ENCODE peak calls at places on chromosomes 2 and 18, in seven cellular contexts. T, H, J, Q, X, U and V are unnamed samples.
A peak's percentile ranks its signal among the peaks of the same experiment; 100 is the strongest.

GRCh38 chr2:134142341-134142738 is 111.5 kb upstream of the MGAT5 start:
- DNase-seq in J (no peak), Q (no peak), X (no peak), H (no peak), T (no peak), U (no peak), V (no peak)

GRCh38 chr2:227325824-227326195 is 759 bp downstream of the MFF start:
- DNase-seq in Q (no peak), H (peak; percentile 43), T (peak; percentile 16), J (peak; percentile 48), U (peak; percentile 55), X (peak; percentile 52), V (peak; percentile 26)

GRCh38 chr18:25561923-25562322 is 210.0 kb upstream of the ZNF521 start:
- DNase-seq in T (no peak), U (peak; percentile 11), Q (no peak), J (peak; percentile 21), H (peak; percentile 31), X (peak; percentile 44), V (peak; percentile 26)

GRCh38 chr18:33804258-33804657 is 226.2 kb downstream of the ASXL3 start:
- DNase-seq in U (peak; percentile 32), H (peak; percentile 31), X (no peak), J (no peak), T (no peak), Q (no peak), V (no peak)

GRCh38 chr2:23651187-23651983 is 266.4 kb downstream of the KLHL29 start:
- DNase-seq in X (no peak), T (no peak), Q (no peak), J (no peak), U (peak; percentile 77), H (peak; percentile 72), V (no peak)

GRCh38 chr2:78290581-78291214 is 734.8 kb upstream of the REG3G start:
- DNase-seq in T (no peak), J (no peak), U (no peak), H (no peak), X (no peak), Q (no peak), V (no peak)

GRCh38 chr18:79760881-79761280 is 36.9 kb upstream of the KCNG2 start:
- DNase-seq in U (no peak), H (no peak), X (no peak), T (no peak), J (no peak), Q (no peak), V (no peak)

GRCh38 chr2:14634885-14635871 is 2.7 kb downstream of the LRATD1 start:
- DNase-seq in T (peak; percentile 67), J (peak; percentile 80), U (peak; percentile 45), H (peak; percentile 67), Q (no peak), X (peak; percentile 76), V (peak; percentile 49)

GRCh38 chr2:33746401-33746800 is 147.3 kb upstream of the FAM98A start:
- DNase-seq in X (no peak), T (no peak), J (no peak), H (no peak), Q (no peak), U (no peak), V (no peak)

GRCh38 chr2:240957656-240958365 is 40.6 kb upstream of the SNED1 start:
- DNase-seq in Q (no peak), X (no peak), J (peak; percentile 4), H (peak; percentile 14), U (no peak), T (no peak), V (no peak)

GRCh38 chr2:169716938-169717690 is 16.5 kb upstream of the KLHL23 start:
- DNase-seq in H (no peak), Q (no peak), U (peak; percentile 15), X (no peak), T (peak; percentile 29), J (no peak), V (no peak)

GRCh38 chr2:11797846-11798245 is 51.4 kb downstream of the LPIN1 start:
- DNase-seq in J (no peak), T (no peak), X (no peak), Q (no peak), U (no peak), H (no peak), V (no peak)

GRCh38 chr2:56729212-56729611 is 545.4 kb downstream of the CCDC85A start:
- DNase-seq in Q (no peak), X (no peak), T (no peak), U (peak; percentile 59), H (peak; percentile 26), J (no peak), V (no peak)

GRCh38 chr18:9862686-9863085 is 23.1 kb upstream of the TXNDC2 start:
- DNase-seq in J (no peak), X (no peak), Q (no peak), T (no peak), H (no peak), U (no peak), V (no peak)

GRCh38 chr2:203492965-203493364 is 42.1 kb downstream of the RAPH1 start:
- DNase-seq in T (no peak), H (peak; percentile 37), U (peak; percentile 26), X (no peak), Q (no peak), J (no peak), V (no peak)

GRCh38 chr2:96150007-96150406 is 4.8 kb upstream of the DUSP2 start:
- DNase-seq in H (no peak), J (no peak), U (no peak), T (no peak), Q (no peak), X (no peak), V (no peak)

GRCh38 chr18:71831039-71831438 is 713.1 kb downstream of the CBLN2 start:
- DNase-seq in H (no peak), J (no peak), U (peak; percentile 28), Q (no peak), X (no peak), T (no peak), V (no peak)

GRCh38 chr2:70513751-70514150 is 39.9 kb downstream of the TGFA start:
- DNase-seq in H (no peak), X (no peak), U (no peak), Q (no peak), T (no peak), J (peak; percentile 22), V (no peak)

GRCh38 chr18:36504928-36505327 is 207.4 kb downstream of the FHOD3 start:
- DNase-seq in J (no peak), Q (no peak), T (no peak), U (peak; percentile 35), H (no peak), X (no peak), V (no peak)

GRCh38 chr2:218006741-218007140 is 3.9 kb upstream of the TNS1 start:
- DNase-seq in T (no peak), X (no peak), J (no peak), Q (no peak), U (peak; percentile 89), H (no peak), V (no peak)

GRCh38 chr18:43720036-43720435 is 442.7 kb upstream of the SYT4 start:
- DNase-seq in Q (no peak), T (no peak), J (no peak), H (peak; percentile 3), U (no peak), X (no peak), V (no peak)

GRCh38 chr2:171128461-171128860 is 32.2 kb downstream of the TLK1 start:
- DNase-seq in X (no peak), Q (no peak), T (no peak), U (no peak), J (no peak), H (no peak), V (no peak)

DNA sequence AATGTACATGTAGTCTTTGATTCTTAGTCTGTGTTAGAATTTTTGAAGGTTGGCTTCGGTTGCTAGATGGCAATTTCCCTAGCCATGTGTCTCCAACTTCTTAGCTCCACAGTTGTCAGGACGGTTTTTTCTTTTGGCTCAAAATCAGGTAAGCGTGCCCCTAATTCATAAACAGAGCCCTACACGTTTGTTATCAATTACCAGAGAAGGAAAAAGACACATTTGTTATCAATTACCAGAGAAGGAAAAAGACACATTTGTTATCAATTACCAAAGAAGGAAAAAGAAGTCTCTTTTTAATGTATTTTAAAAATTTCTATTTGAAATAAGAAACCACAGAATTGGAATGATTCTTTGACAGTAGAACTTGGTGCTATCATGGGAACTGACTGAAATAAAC is 35.7 kb downstream of the CAMKMT start:
- DNase-seq in J (no peak), T (no peak), H (peak; percentile 3), U (no peak), Q (no peak), X (no peak), V (no peak)
- TF ChIP-seq CTCF in J (no peak), T (no peak), H (no peak), U (no peak), Q (no peak), X (no peak), V (no peak)

GRCh38 chr2:26191316-26192159 is 18.6 kb downstream of the GAREM2 start:
- DNase-seq in U (no peak), H (no peak), J (no peak), T (no peak), Q (no peak), X (no peak), V (no peak)
- TF ChIP-seq CTCF in U (no peak), H (no peak), J (no peak), T (no peak), Q (no peak), X (no peak), V (no peak)

GRCh38 chr2:198054299-198054698 is 249.9 kb downstream of the PLCL1 start:
- DNase-seq in Q (no peak), U (peak; percentile 38), H (peak; percentile 54), J (peak; percentile 27), T (no peak), X (peak; percentile 47), V (no peak)
- TF ChIP-seq CTCF in Q (peak; percentile 34), U (peak; percentile 53), H (peak; percentile 82), J (peak; percentile 50), T (peak; percentile 43), X (no peak), V (peak; percentile 50)

DNA sequence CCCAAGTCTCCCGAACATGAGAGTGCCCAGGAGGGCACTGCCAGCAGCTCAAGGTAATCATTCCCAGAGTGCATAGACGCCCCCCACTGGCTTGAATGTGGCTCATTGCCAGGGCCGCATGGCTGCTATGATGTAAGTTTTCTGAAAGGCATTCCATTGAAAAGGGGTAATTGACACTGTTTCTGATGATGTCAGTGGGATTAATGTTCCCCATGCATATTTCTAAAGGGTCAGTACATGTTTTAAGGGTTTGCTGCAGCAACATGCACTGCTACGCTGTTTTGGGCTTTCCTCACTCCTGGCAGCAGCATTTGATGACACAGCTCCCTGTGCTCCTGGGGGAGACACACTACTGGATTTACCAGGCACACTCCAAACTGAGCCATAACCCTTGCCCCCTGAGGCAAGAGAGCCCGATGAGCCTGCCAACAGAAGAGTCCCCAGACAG is 36.7 kb downstream of the KIAA2012 start:
- DNase-seq in J (no peak), U (peak; percentile 75), X (no peak), H (peak; percentile 76), Q (no peak), T (peak; percentile 13), V (no peak)
- TF ChIP-seq CTCF in J (no peak), U (no peak), X (no peak), H (no peak), Q (no peak), T (no peak), V (no peak)